ENCODE peak calls at places on chromosomes 4 and X, in eight cellular contexts. A is HCT116, D is GM23338, F is H1, T is HepG2, O is endothelial cell of umbilical vein, R is K562, N is GM12878. Q is an unnamed sample.

GRCh38 chr4:175705407-175705806 is 106.7 kb downstream of the GPM6A start:
- DNase-seq in A (no peak), D (peak; percentile 65), F (no peak), T (no peak), O (no peak), R (no peak), N (no peak), Q (peak; percentile 35)

GRCh38 chrX:81957900-81958545 is 756.1 kb downstream of the SH3BGRL start:
- DNase-seq in A (no peak), D (peak; percentile 11), F (no peak), T (no peak), O (no peak), R (no peak), N (no peak), Q (peak; percentile 2)

GRCh38 chrX:37302569-37302968 is 46.6 kb upstream of the PRRG1 start:
- DNase-seq in A (peak; percentile 10), D (peak; percentile 52), F (no peak), T (peak; percentile 7), O (peak; percentile 43), R (no peak), N (no peak), Q (no peak)

GRCh38 chrX:66676413-66676812 is 37.5 kb upstream of the EDA2R start:
- DNase-seq in A (no peak), D (no peak), F (no peak), T (no peak), O (peak; percentile 2), R (no peak), N (no peak), Q (no peak)

GRCh38 chr4:157128395-157128794 is 52.4 kb downstream of the GLRB start:
- DNase-seq in A (peak; percentile 15), D (peak; percentile 4), F (no peak), T (no peak), O (peak; percentile 74), R (no peak), N (no peak), Q (no peak)

GRCh38 chrX:112714357-112714918 is 34.7 kb upstream of the LHFPL1 start:
- DNase-seq in A (no peak), D (no peak), F (no peak), T (no peak), O (no peak), R (no peak), N (no peak), Q (no peak)

GRCh38 chr4:5773271-5773555 is 62.2 kb downstream of the EVC start:
- DNase-seq in A (no peak), D (no peak), F (no peak), T (no peak), O (no peak), R (no peak), N (no peak), Q (no peak)

GRCh38 chr4:66562276-66562806 is 892.1 kb upstream of the EPHA5 start:
- DNase-seq in A (no peak), D (no peak), F (no peak), T (no peak), O (no peak), R (no peak), N (no peak), Q (no peak)

GRCh38 chr4:160831165-160831922 is 1332.5 kb downstream of the FSTL5 start:
- DNase-seq in A (no peak), D (no peak), F (no peak), T (no peak), O (no peak), R (no peak), N (no peak), Q (no peak)

GRCh38 chr4:94974773-94975172 is 217.0 kb downstream of the BMPR1B start:
- DNase-seq in A (no peak), D (no peak), F (no peak), T (no peak), O (peak; percentile 39), R (no peak), N (no peak), Q (no peak)

GRCh38 chr4:139973015-139973414 is 181.0 kb downstream of the MAML3 start:
- DNase-seq in A (no peak), D (peak; percentile 62), F (no peak), T (no peak), O (no peak), R (no peak), N (no peak), Q (no peak)

GRCh38 chr4:139950568-139950967 is 203.4 kb downstream of the MAML3 start:
- DNase-seq in A (no peak), D (no peak), F (no peak), T (no peak), O (no peak), R (no peak), N (peak; percentile 83), Q (no peak)

GRCh38 chrX:107714196-107714811 is 61.3 kb downstream of the TSC22D3 start:
- DNase-seq in A (no peak), D (no peak), F (no peak), T (no peak), O (no peak), R (no peak), N (no peak), Q (no peak)

GRCh38 chr4:5815641-5816040 is 77.2 kb downstream of the CRMP1 start:
- DNase-seq in A (no peak), D (no peak), F (no peak), T (no peak), O (no peak), R (no peak), N (no peak), Q (no peak)

GRCh38 chr4:95857761-95858160 is 17.9 kb downstream of the PDHA2 start:
- DNase-seq in A (no peak), D (no peak), F (no peak), T (no peak), O (no peak), R (no peak), N (no peak), Q (no peak)

GRCh38 chr4:47031011-47031678 is at the start of gene GABRB1:
- DNase-seq in A (no peak), D (peak; percentile 76), F (peak; percentile 23), T (no peak), O (peak; percentile 62), R (peak; percentile 12), N (no peak), Q (no peak)

GRCh38 chrX:19515615-19516105 is 352 bp upstream of the MAP3K15 start:
- DNase-seq in A (no peak), D (peak; percentile 25), F (no peak), T (no peak), O (no peak), R (no peak), N (no peak), Q (no peak)
- TF ChIP-seq EZH2 in A (no peak), D (no peak), F (no peak), T (no peak), O (no peak), R (no peak), N (no peak), Q (no peak)

GRCh38 chr4:186653973-186654372 is 69.7 kb downstream of the FAT1 start:
- DNase-seq in A (no peak), D (no peak), F (no peak), T (no peak), O (no peak), R (no peak), N (no peak), Q (no peak)

GRCh38 chr4:186647821-186648220 is 75.8 kb downstream of the FAT1 start:
- DNase-seq in A (no peak), D (no peak), F (no peak), T (no peak), O (no peak), R (no peak), N (no peak), Q (no peak)

GRCh38 chr4:186651181-186651603 is 72.5 kb downstream of the FAT1 start:
- DNase-seq in A (no peak), D (no peak), F (no peak), T (no peak), O (no peak), R (no peak), N (no peak), Q (no peak)

GRCh38 chr4:186650401-186651180 is 73.1 kb downstream of the FAT1 start:
- DNase-seq in A (no peak), D (no peak), F (no peak), T (no peak), O (no peak), R (no peak), N (no peak), Q (no peak)

GRCh38 chr4:186651624-186652023 is 72.0 kb downstream of the FAT1 start:
- DNase-seq in A (no peak), D (peak; percentile 33), F (no peak), T (no peak), O (peak; percentile 37), R (no peak), N (no peak), Q (no peak)
- TF ChIP-seq POLR2AphosphoS5 in A (no peak), D (no peak), F (no peak), T (no peak), O (no peak), R (no peak), N (no peak), Q (no peak)

DNA sequence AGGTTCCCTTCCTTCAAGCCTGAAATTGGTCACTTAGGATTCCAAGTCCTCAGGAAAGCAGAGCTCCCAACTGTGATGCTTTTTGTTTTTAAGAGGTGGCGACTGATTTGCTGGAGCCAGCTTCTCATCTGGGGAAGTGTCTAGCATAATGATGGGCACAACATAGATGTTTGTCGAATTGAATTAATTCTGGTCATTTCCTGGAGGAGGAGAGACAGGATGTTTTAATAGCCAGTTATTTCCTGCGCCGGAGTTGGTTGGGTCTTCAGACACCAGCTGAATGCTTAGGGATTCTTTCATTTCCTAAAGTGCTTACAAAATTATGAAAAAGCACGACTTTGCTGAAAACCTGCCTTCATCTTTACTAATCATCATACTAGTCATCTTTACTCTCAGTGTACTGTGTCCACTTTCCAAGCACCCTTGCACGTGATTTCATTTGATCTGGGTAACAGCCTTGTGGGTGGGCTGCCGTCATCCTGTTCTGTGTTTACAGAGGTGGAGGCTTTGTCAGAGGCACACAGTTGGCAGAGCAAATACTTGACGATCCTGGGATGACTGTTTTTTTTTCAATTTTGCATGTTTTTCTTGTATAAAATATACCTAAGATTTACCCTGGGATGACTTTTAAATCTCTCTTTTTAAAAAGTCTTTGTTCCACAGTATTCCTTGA is 49.5 kb downstream of the RGS12 start:
- DNase-seq in A (no peak), D (no peak), F (no peak), T (peak; percentile 85), O (peak; percentile 81), R (no peak), N (no peak), Q (peak; percentile 69)
- H3K27ac ChIP-seq in A (no peak overlapping the region), D (peak overlapping the region; percentile 50), F (no peak overlapping the region), T (peak overlapping the region; percentile 21), O (peak overlapping the region; percentile 88), R (no peak overlapping the region), N (no peak overlapping the region), Q (no peak overlapping the region)

DNA sequence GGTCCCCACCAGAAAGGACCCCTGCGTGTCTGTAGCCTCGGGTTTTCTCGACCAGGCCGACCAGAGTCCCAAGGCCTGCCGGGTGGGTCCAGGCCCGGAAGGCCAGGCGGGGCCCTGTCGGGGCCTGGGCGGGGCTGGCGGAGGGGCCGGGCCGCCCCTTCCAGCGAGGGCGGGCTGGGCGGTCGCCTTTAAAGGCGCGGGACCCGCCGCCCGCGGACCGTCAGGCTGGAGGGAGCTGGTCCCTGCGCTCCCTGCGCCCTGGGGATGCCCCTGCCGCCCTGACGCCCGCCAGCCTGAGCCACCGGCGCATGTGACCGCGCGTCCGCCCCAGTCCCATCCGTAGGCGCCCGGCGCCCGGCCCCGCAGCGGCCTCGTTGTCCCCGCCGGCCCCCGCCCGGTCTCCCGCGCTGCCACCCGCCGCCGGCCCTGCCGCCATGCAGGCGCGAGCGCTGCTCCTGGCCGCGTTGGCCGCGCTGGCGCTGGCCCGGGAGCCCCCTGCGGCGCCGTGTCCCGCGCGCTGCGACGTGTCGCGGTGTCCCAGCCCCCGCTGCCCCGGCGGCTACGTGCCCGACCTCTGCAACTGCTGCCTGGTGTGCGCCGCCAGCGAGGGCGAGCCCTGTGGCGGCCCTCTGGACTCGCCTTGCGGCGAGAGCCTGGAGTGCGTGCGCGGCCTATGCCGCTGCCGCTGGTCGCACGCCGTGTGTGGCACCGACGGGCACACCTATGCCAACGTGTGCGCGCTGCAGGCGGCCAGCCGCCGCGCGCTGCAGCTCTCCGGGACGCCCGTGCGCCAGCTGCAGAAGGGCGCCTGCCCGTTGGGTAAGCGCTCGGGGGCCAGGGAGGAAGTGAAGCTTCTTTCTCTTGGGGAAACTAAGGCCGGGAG is at the start of gene HTRA3:
- DNase-seq in A (no peak), D (peak; percentile 74), F (no peak), T (no peak), O (peak; percentile 51), R (no peak), N (no peak), Q (no peak)
- TF ChIP-seq EZH2 in A (no peak), D (no peak), F (peak; percentile 56), T (no peak), O (no peak), R (no peak), N (no peak), Q (no peak)

Q was measured in SK-N-MC.